ENCODE peak calls at places on chromosomes 16 and 17, in seven cellular contexts. One of them, this sample, is unnamed. For H3K27me3, the result is how much of the 10 kb centered on the place peaks cover.

GRCh38 chr17:70352834-70353233 is 183.5 kb downstream of the KCNJ2 start:
- DNase-seq in PC-9: no peak
- DNase-seq in keratinocyte: no peak
- DNase-seq in PC-3: no peak
- DNase-seq in hepatocyte: no peak
- DNase-seq in SK-N-SH: no peak
- DNase-seq in HCT116: no peak
- DNase-seq in this sample: no peak

GRCh38 chr16:86219655-86220445 is 290.5 kb upstream of the FOXF1 start:
- DNase-seq in PC-9: no peak
- DNase-seq in keratinocyte: no peak
- DNase-seq in PC-3: no peak
- DNase-seq in hepatocyte: peak
- DNase-seq in SK-N-SH: no peak
- DNase-seq in HCT116: no peak
- DNase-seq in this sample: no peak

GRCh38 chr17:57889892-57890856 is 40.3 kb upstream of the MRPS23 start:
- DNase-seq in PC-9: no peak
- DNase-seq in keratinocyte: no peak
- DNase-seq in PC-3: peak
- DNase-seq in hepatocyte: no peak
- DNase-seq in SK-N-SH: peak
- DNase-seq in HCT116: peak
- DNase-seq in this sample: peak

GRCh38 chr17:7707446-7707845 is 2.4 kb downstream of the EFNB3 start:
- DNase-seq in PC-9: no peak
- DNase-seq in keratinocyte: no peak
- DNase-seq in PC-3: no peak
- DNase-seq in hepatocyte: no peak
- DNase-seq in SK-N-SH: peak
- DNase-seq in HCT116: no peak
- DNase-seq in this sample: no peak

GRCh38 chr17:83089322-83090156 is 10.1 kb downstream of the METRNL start:
- DNase-seq in PC-9: peak
- DNase-seq in keratinocyte: no peak
- DNase-seq in PC-3: peak
- DNase-seq in hepatocyte: peak
- DNase-seq in SK-N-SH: no peak
- DNase-seq in HCT116: no peak
- DNase-seq in this sample: peak

GRCh38 chr16:2339521-2340484 is 725 bp downstream of the ABCA3 start:
- DNase-seq in PC-9: no peak
- DNase-seq in keratinocyte: no peak
- DNase-seq in PC-3: peak
- DNase-seq in hepatocyte: peak
- DNase-seq in SK-N-SH: peak
- DNase-seq in HCT116: no peak
- DNase-seq in this sample: peak

GRCh38 chr16:1707193-1707790 is 1.3 kb downstream of the MAPK8IP3 start:
- DNase-seq in PC-9: no peak
- DNase-seq in keratinocyte: no peak
- DNase-seq in PC-3: peak
- DNase-seq in hepatocyte: peak
- DNase-seq in SK-N-SH: peak
- DNase-seq in HCT116: no peak
- DNase-seq in this sample: peak

GRCh38 chr17:67475161-67475887 is 98.2 kb downstream of the PITPNC1 start:
- DNase-seq in PC-9: peak
- DNase-seq in keratinocyte: peak
- DNase-seq in PC-3: peak
- DNase-seq in hepatocyte: peak
- DNase-seq in SK-N-SH: peak
- DNase-seq in HCT116: peak
- DNase-seq in this sample: peak

GRCh38 chr16:54305066-54305465 is 18.5 kb upstream of the IRX3 start:
- DNase-seq in PC-9: no peak
- DNase-seq in keratinocyte: no peak
- DNase-seq in PC-3: no peak
- DNase-seq in hepatocyte: no peak
- DNase-seq in SK-N-SH: no peak
- DNase-seq in HCT116: no peak
- DNase-seq in this sample: no peak

GRCh38 chr17:46013502-46014165 is 14.6 kb downstream of the STH start:
- DNase-seq in PC-9: no peak
- DNase-seq in keratinocyte: no peak
- DNase-seq in PC-3: peak
- DNase-seq in hepatocyte: no peak
- DNase-seq in SK-N-SH: peak
- DNase-seq in HCT116: no peak
- DNase-seq in this sample: peak

GRCh38 chr17:72602517-72603345 is 481.9 kb downstream of the SOX9 start:
- DNase-seq in PC-9: peak
- DNase-seq in keratinocyte: no peak
- DNase-seq in PC-3: peak
- DNase-seq in hepatocyte: no peak
- DNase-seq in SK-N-SH: no peak
- DNase-seq in HCT116: peak
- DNase-seq in this sample: peak

GRCh38 chr17:63082952-63083351 is 116.9 kb downstream of the TANC2 start:
- DNase-seq in PC-9: no peak
- DNase-seq in keratinocyte: no peak
- DNase-seq in PC-3: no peak
- DNase-seq in hepatocyte: no peak
- DNase-seq in SK-N-SH: no peak
- DNase-seq in HCT116: no peak
- DNase-seq in this sample: peak

GRCh38 chr17:50721194-50722010 is 2.0 kb downstream of the LUC7L3 start:
- DNase-seq in PC-9: no peak
- DNase-seq in keratinocyte: no peak
- DNase-seq in PC-3: no peak
- DNase-seq in hepatocyte: no peak
- DNase-seq in SK-N-SH: peak
- DNase-seq in HCT116: no peak
- DNase-seq in this sample: peak

GRCh38 chr17:6775871-6776405 is at the start of gene FBXO39:
- DNase-seq in PC-9: no peak
- DNase-seq in keratinocyte: no peak
- DNase-seq in PC-3: no peak
- DNase-seq in hepatocyte: no peak
- DNase-seq in SK-N-SH: no peak
- DNase-seq in HCT116: no peak
- DNase-seq in this sample: peak

GRCh38 chr17:42111901-42112551 is 488 bp downstream of the DHX58 start:
- DNase-seq in PC-9: no peak
- DNase-seq in keratinocyte: no peak
- DNase-seq in PC-3: no peak
- DNase-seq in hepatocyte: no peak
- DNase-seq in SK-N-SH: no peak
- DNase-seq in HCT116: no peak
- DNase-seq in this sample: peak

GRCh38 chr17:17579691-17580090 is 11.8 kb downstream of the PEMT start:
- DNase-seq in PC-9: peak
- DNase-seq in keratinocyte: no peak
- DNase-seq in PC-3: peak
- DNase-seq in hepatocyte: no peak
- DNase-seq in SK-N-SH: no peak
- DNase-seq in HCT116: no peak
- DNase-seq in this sample: no peak

GRCh38 chr17:1301546-1301945 is 22.1 kb downstream of the TRARG1 start:
- DNase-seq in PC-9: no peak
- DNase-seq in keratinocyte: no peak
- DNase-seq in PC-3: no peak
- DNase-seq in hepatocyte: no peak
- DNase-seq in SK-N-SH: no peak
- DNase-seq in HCT116: no peak
- DNase-seq in this sample: no peak

GRCh38 chr17:1300580-1300905 is 21.1 kb downstream of the TRARG1 start:
- DNase-seq in PC-9: no peak
- DNase-seq in keratinocyte: no peak
- DNase-seq in PC-3: no peak
- DNase-seq in hepatocyte: no peak
- DNase-seq in SK-N-SH: no peak
- DNase-seq in HCT116: no peak
- DNase-seq in this sample: no peak

GRCh38 chr17:1302761-1303160 is 23.3 kb downstream of the TRARG1 start:
- DNase-seq in PC-9: no peak
- DNase-seq in keratinocyte: no peak
- DNase-seq in PC-3: no peak
- DNase-seq in hepatocyte: no peak
- DNase-seq in SK-N-SH: no peak
- DNase-seq in HCT116: no peak
- DNase-seq in this sample: no peak

GRCh38 chr17:1299729-1300579 is 20.5 kb downstream of the TRARG1 start:
- DNase-seq in PC-9: no peak
- DNase-seq in keratinocyte: no peak
- DNase-seq in PC-3: no peak
- DNase-seq in hepatocyte: no peak
- DNase-seq in SK-N-SH: no peak
- DNase-seq in HCT116: no peak
- DNase-seq in this sample: no peak

GRCh38 chr17:1298616-1299015 is 19.2 kb downstream of the TRARG1 start:
- DNase-seq in PC-9: no peak
- DNase-seq in keratinocyte: no peak
- DNase-seq in PC-3: no peak
- DNase-seq in hepatocyte: peak
- DNase-seq in SK-N-SH: no peak
- DNase-seq in HCT116: no peak
- DNase-seq in this sample: peak
- H3K4me2 ChIP-seq in PC-9: no peak
- H3K4me2 ChIP-seq in keratinocyte: no peak
- H3K4me2 ChIP-seq in PC-3: no peak
- H3K4me2 ChIP-seq in hepatocyte: peak
- H3K4me2 ChIP-seq in SK-N-SH: no peak
- H3K4me2 ChIP-seq in HCT116: no peak
- H3K4me2 ChIP-seq in this sample: peak

DNA sequence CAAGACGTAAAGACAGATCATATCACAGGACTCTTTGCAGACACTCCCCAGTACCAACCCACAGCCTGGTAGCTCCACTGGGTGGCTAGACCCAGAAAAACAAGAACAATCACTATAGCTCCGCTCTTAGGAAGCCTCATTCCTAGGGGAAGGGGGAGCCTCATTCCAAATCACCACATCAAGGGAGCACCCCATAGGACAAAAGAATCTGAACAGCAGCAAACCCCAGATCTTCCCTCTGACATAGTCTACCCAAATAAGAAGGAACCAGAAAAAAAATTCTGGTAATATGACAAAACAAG is 237.8 kb downstream of the CEP112 start:
- DNase-seq in PC-9: no peak
- DNase-seq in keratinocyte: no peak
- DNase-seq in PC-3: no peak
- DNase-seq in hepatocyte: no peak
- DNase-seq in SK-N-SH: no peak
- DNase-seq in HCT116: no peak
- DNase-seq in this sample: no peak
- H3K4me3 ChIP-seq in PC-9: no peak
- H3K4me3 ChIP-seq in keratinocyte: no peak
- H3K4me3 ChIP-seq in PC-3: no peak
- H3K4me3 ChIP-seq in hepatocyte: no peak
- H3K4me3 ChIP-seq in SK-N-SH: no peak
- H3K4me3 ChIP-seq in HCT116: no peak
- H3K4me3 ChIP-seq in this sample: no peak

GRCh38 chr17:79776378-79777165 is 1.4 kb upstream of the CBX2 start:
- DNase-seq in PC-9: no peak
- DNase-seq in keratinocyte: no peak
- DNase-seq in PC-3: peak
- DNase-seq in hepatocyte: peak
- DNase-seq in SK-N-SH: no peak
- DNase-seq in HCT116: no peak
- DNase-seq in this sample: no peak
- H3K27me3 ChIP-seq in PC-9: under half
- H3K27me3 ChIP-seq in keratinocyte: under half
- H3K27me3 ChIP-seq in PC-3: under half
- H3K27me3 ChIP-seq in hepatocyte: under half
- H3K27me3 ChIP-seq in SK-N-SH: under half
- H3K27me3 ChIP-seq in HCT116: under half
- H3K27me3 ChIP-seq in this sample: half or more

GRCh38 chr16:19005561-19006445 is 22.1 kb downstream of the TMC7 start:
- DNase-seq in PC-9: peak
- DNase-seq in keratinocyte: peak
- DNase-seq in PC-3: peak
- DNase-seq in hepatocyte: no peak
- DNase-seq in SK-N-SH: no peak
- DNase-seq in HCT116: peak
- DNase-seq in this sample: peak
- H3K4me2 ChIP-seq in PC-9: peak
- H3K4me2 ChIP-seq in keratinocyte: peak
- H3K4me2 ChIP-seq in PC-3: peak
- H3K4me2 ChIP-seq in hepatocyte: no peak
- H3K4me2 ChIP-seq in SK-N-SH: no peak
- H3K4me2 ChIP-seq in HCT116: peak
- H3K4me2 ChIP-seq in this sample: no peak

GRCh38 chr17:41107941-41108445 is 2.8 kb downstream of the KRTAP4-9 start:
- DNase-seq in PC-9: no peak
- DNase-seq in keratinocyte: no peak
- DNase-seq in PC-3: no peak
- DNase-seq in hepatocyte: no peak
- DNase-seq in SK-N-SH: no peak
- DNase-seq in HCT116: no peak
- DNase-seq in this sample: no peak
- H3K4me3 ChIP-seq in PC-9: no peak
- H3K4me3 ChIP-seq in keratinocyte: no peak
- H3K4me3 ChIP-seq in PC-3: no peak
- H3K4me3 ChIP-seq in hepatocyte: no peak
- H3K4me3 ChIP-seq in SK-N-SH: no peak
- H3K4me3 ChIP-seq in HCT116: no peak
- H3K4me3 ChIP-seq in this sample: peak

DNA sequence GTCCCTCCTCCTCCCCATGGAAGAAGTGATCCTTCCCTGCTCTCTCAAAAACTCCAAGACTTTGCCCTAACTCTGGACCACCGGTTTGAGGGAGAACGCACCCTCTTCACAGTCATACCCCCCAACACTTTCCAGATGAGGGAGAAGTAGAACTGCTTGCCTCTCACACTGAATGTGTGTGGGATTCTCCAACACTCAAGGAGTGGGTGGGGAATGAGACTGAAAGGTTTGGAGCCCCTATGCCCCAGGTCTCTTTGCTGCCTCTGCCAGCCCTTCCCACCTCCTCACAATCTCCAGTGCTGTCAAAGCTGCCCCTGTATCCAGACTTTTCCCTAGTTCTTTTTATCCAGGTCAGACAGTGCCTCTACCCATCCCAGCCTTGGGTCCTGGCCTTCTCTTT is 11.4 kb downstream of the HOXB4 start:
- DNase-seq in PC-9: no peak
- DNase-seq in keratinocyte: no peak
- DNase-seq in PC-3: no peak
- DNase-seq in hepatocyte: no peak
- DNase-seq in SK-N-SH: no peak
- DNase-seq in HCT116: no peak
- DNase-seq in this sample: no peak
- H3K27me3 ChIP-seq in PC-9: under half
- H3K27me3 ChIP-seq in keratinocyte: half or more
- H3K27me3 ChIP-seq in PC-3: under half
- H3K27me3 ChIP-seq in hepatocyte: half or more
- H3K27me3 ChIP-seq in SK-N-SH: half or more
- H3K27me3 ChIP-seq in HCT116: under half
- H3K27me3 ChIP-seq in this sample: under half

GRCh38 chr17:49647256-49647585 is 30.7 kb downstream of the SPOP start:
- DNase-seq in PC-9: no peak
- DNase-seq in keratinocyte: no peak
- DNase-seq in PC-3: no peak
- DNase-seq in hepatocyte: no peak
- DNase-seq in SK-N-SH: no peak
- DNase-seq in HCT116: no peak
- DNase-seq in this sample: no peak
- H3K4me2 ChIP-seq in PC-9: peak
- H3K4me2 ChIP-seq in keratinocyte: peak
- H3K4me2 ChIP-seq in PC-3: peak
- H3K4me2 ChIP-seq in hepatocyte: peak
- H3K4me2 ChIP-seq in SK-N-SH: peak
- H3K4me2 ChIP-seq in HCT116: peak
- H3K4me2 ChIP-seq in this sample: peak